ENCODE peak calls at places on chromosomes 7 and 10, in nine cellular contexts. J is HCT116, T is adrenal gland, F is tibial nerve, W is keratinocyte, E is A549, K is neural progenitor cell, I is astrocyte, V is SK-N-SH. P is an unnamed sample. For H3K4me1, the result is how much of the 10 kb centered on the place peaks cover.

GRCh38 chr7:112047421-112047820 is 158.8 kb downstream of the DOCK4 start:
- DNase-seq in W (no peak), E (no peak), I (no peak), F (no peak), T (no peak), J (no peak), V (no peak), K (no peak), P (no peak)

GRCh38 chr7:130150587-130150986 is 54.6 kb downstream of the TMEM209 start:
- DNase-seq in F (no peak), K (no peak), I (no peak), J (no peak), V (no peak), E (no peak), T (no peak), W (no peak), P (no peak)

GRCh38 chr7:115271332-115272235 is 349.7 kb downstream of the MDFIC start:
- DNase-seq in K (no peak), E (no peak), V (no peak), F (no peak), J (no peak), W (no peak), I (peak), T (no peak), P (no peak)

GRCh38 chr7:36565792-36566356 is 158.4 kb downstream of the AOAH start:
- DNase-seq in J (no peak), V (no peak), F (no peak), W (no peak), K (no peak), I (no peak), T (no peak), E (no peak), P (no peak)

GRCh38 chr7:63067897-63068585 is 930.6 kb upstream of the ZNF722 start:
- DNase-seq in T (peak), F (no peak), K (no peak), W (no peak), V (no peak), I (no peak), E (no peak), J (no peak), P (no peak)

GRCh38 chr10:121426307-121426706 is 171.9 kb downstream of the FGFR2 start:
- DNase-seq in I (no peak), V (no peak), W (no peak), E (peak), K (no peak), J (peak), F (no peak), T (no peak), P (no peak)

GRCh38 chr10:71086439-71087080 is 125.8 kb upstream of the UNC5B start:
- DNase-seq in K (no peak), V (no peak), J (no peak), F (no peak), E (no peak), T (no peak), W (no peak), I (no peak), P (no peak)

GRCh38 chr7:123209786-123210185 is 10.0 kb upstream of the SLC13A1 start:
- DNase-seq in F (no peak), K (no peak), W (no peak), T (peak), I (peak), V (no peak), E (no peak), J (no peak), P (no peak)

DNA sequence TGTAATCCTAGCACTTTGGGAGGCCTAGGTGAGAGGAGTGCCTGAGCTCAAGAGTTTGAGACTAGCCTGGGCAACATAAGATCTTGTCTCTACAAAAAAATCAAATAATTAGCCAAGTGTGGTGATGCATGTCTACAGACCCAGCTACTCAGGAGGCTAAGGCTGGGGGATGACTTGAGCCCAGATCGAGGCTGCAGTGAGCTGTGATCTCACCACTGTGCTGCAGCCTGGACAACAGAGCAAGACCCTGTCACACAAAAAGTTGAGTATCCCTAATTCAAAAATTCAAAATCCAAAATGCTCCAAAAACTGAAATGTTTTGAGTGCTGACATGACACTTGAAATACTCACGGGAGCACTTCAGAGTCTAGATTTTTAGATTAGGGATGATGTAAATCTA is 19.1 kb downstream of the KBTBD2 start:
- DNase-seq in V (no peak), F (no peak), K (no peak), T (no peak), E (no peak), I (no peak), W (no peak), J (no peak), P (no peak)
- H3K4me1 ChIP-seq in V (under half), F (under half), K (under half), T (under half), E (under half), I (under half), W (under half), J (under half), P (under half)

GRCh38 chr10:132403511-132404168 is 6.6 kb downstream of the PWWP2B start:
- DNase-seq in E (no peak), V (no peak), W (no peak), T (peak), I (no peak), J (no peak), K (no peak), F (no peak), P (no peak)

GRCh38 chr10:132402781-132403241 is 5.8 kb downstream of the PWWP2B start:
- DNase-seq in J (no peak), V (peak), T (peak), I (no peak), W (no peak), E (no peak), F (no peak), K (no peak), P (no peak)

GRCh38 chr10:132404911-132405462 is 8.0 kb downstream of the PWWP2B start:
- DNase-seq in E (no peak), F (no peak), J (no peak), I (no peak), W (no peak), V (no peak), T (peak), K (peak), P (no peak)

GRCh38 chr10:132405463-132405991 is 8.5 kb downstream of the PWWP2B start:
- DNase-seq in I (no peak), W (no peak), V (no peak), E (no peak), K (no peak), J (no peak), F (no peak), T (no peak), P (no peak)

DNA sequence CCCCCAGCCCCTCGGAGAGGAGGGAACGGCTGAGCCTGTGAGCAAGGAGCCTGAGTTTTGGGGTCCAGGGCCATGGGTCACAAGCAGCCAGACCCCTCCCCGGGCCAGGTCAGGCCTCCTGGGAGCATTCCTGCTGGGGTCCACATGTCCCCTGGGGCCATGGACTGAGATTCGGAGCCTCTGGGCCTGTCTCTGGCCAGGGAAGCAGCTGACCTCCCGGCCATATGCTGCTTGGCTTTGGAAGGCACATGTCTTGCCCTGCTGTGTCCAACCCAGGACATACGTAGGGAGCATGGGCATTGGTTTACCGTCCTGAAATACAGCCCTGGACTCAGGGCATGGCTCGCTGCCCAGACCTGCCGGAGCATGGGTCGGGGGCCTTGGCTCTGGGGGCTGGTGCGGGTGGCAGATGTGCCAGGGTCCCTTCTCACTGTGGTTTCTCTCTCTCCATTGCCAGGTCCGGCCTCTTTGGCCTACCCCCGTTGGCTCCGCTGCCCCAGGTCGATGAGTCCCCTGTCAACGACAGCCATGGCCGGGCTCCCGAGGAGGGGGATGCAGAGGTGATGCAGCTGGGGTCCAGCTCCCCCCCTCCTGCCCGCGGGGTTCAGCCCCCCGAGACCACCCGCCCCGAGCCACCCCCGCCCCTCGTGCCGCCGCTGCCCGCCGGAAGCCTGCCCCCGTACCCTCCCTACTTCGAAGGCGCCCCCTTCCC is 7.3 kb downstream of the PWWP2B start:
- DNase-seq in W (no peak), V (no peak), F (no peak), K (no peak), I (no peak), J (no peak), E (no peak), T (peak), P (no peak)
- H3K4me1 ChIP-seq in W (under half), V (under half), F (under half), K (under half), I (under half), J (under half), E (under half), T (half or more), P (under half)

DNA sequence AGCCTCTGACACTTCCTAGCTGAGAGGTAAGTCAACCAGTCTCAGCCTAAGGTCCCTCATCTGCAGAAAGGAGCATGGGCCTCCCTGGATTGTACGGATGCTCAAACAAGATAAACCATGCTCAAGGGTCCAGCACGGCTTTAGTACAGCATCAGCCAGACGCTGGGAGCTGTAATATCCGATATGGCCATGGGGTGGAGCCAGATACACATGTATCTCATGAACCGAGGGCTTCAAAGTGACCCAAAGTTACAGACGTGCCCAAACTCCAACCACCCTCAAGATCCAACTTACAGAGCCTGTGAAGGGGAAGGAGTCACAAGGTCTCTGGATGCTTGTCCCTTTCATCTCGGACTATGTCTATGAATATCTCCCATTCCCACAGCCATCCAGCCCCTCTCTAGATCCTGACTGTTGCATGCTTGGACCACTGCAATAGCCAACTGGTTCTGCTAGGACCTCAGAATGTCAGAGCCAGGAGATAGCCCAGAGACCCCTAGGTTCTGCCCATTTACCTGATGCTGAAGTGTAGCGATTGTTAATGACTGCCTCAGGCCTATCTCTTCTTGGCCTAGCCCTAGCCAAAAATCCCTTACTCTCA is 142.4 kb downstream of the SH3PXD2A start:
- DNase-seq in J (peak), I (peak), E (peak), V (peak), F (peak), K (peak), T (peak), W (peak), P (peak)
- H3K4me1 ChIP-seq in J (under half), I (under half), E (under half), V (half or more), F (half or more), K (under half), T (under half), W (half or more), P (under half)

DNA sequence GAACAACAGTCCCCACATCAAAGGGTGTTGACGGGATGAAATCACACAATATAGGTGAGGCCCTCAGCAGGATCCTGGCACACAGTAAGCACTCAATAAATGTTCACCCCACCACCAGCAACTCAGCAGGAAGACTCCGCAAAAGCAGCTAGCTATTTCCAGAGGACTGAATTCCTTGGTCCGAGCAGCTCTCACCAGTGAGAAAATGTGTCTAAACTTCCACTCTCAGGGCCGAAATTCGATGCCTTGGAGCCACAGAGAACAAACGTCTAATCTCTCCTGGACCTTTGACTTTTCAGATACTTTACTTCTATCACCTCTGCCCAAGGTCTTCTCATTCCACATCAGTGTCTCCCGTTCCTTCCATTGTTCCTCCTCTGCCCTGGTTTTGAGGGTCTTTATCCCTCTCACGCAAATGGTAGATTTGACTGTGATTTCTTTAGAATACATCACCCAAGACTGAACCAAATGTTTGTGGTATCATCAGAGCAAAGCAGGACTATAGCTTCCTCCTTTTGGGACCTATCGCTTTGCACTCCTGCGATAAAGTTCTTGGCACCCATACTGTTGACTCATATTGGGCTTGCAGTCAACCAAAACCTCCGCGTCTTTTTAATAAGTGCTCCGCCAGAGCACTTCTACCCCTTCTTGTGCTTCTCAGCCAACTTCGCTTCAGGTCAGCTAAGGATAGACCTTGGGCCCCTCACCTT is 903 bp upstream of the NT5C2 start:
- DNase-seq in K (peak), E (no peak), V (peak), J (peak), T (peak), F (no peak), I (peak), W (no peak), P (no peak)
- H3K4me1 ChIP-seq in K (under half), E (half or more), V (under half), J (under half), T (half or more), F (under half), I (under half), W (under half), P (under half)

DNA sequence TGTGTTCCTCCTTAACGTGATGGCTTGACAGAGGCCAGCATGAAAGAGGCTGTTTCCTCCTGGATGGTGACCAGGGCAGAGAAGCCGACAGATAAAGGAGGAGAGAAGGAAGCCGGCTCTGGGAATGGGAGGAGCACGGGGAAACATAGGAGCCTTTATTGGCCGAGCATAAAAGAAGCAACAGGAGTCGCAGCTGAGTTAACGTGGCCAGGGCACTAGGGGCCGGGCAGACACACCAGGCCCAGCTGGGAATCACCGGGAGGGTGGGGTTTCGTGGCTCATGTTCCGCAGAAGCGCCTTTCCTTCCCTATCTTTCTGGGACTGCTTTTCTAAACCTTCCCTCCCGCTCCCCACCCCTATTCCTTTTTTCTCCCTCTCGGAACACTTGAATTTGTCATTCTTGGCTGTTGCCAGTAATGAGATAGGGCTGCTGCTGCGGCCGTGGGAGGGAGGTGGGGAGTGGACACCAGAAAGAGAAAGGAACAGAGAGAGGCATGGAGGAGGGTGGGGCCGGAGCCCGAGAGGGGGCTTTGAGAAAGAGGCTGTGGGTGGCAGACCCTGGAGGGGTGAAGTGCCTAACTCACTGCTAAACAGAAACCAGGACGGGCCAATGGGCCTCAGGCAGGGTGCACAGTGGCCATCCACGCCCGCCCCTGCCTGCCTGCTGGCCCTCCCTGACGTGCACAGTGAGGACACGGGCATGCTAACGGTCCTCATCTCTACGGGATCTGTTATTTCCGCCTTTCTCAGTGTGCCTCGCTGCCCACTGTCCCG is 65.2 kb downstream of the COL13A1 start:
- DNase-seq in W (no peak), E (no peak), V (peak), K (peak), I (peak), F (no peak), J (peak), T (peak), P (no peak)
- H3K4me1 ChIP-seq in W (half or more), E (under half), V (under half), K (half or more), I (half or more), F (under half), J (under half), T (under half), P (under half)

P was measured in Panc1.